ENCODE peak calls at places on chromosomes 5 and 9, in five cellular contexts. O is heart left ventricle, Z is right lobe of liver, B is cardiac muscle cell, Y is lower lobe of right lung. L is an unnamed sample.

GRCh38 chr9:116323012-116323411 is 169.4 kb downstream of the PAPPA start:
- DNase-seq in O (no peak), Z (no peak), B (no peak), Y (no peak), L (peak)

GRCh38 chr5:55226934-55227737 is at the start of gene MCIDAS:
- DNase-seq in O (peak), Z (peak), B (peak), Y (peak), L (peak)

GRCh38 chr5:169084775-169085566 is 216.0 kb downstream of the SLIT3 start:
- DNase-seq in O (no peak), Z (no peak), B (no peak), Y (no peak), L (no peak)

GRCh38 chr5:122500245-122501086 is 188.4 kb downstream of the SNCAIP start:
- DNase-seq in O (no peak), Z (no peak), B (peak), Y (no peak), L (peak)

GRCh38 chr9:13860019-13860418 is 453.9 kb downstream of the NFIB start:
- DNase-seq in O (no peak), Z (no peak), B (peak), Y (no peak), L (no peak)

GRCh38 chr5:82885657-82886389 is 191.4 kb downstream of the TMEM167A start:
- DNase-seq in O (no peak), Z (no peak), B (no peak), Y (no peak), L (peak)

GRCh38 chr5:171736976-171737848 is 48.4 kb upstream of the SMIM23 start:
- DNase-seq in O (no peak), Z (peak), B (peak), Y (peak), L (peak)

GRCh38 chr5:759111-759741 is 25.3 kb downstream of the ZDHHC11B start:
- DNase-seq in O (peak), Z (no peak), B (peak), Y (peak), L (peak)

GRCh38 chr9:93223241-93224180 is 39.6 kb downstream of the WNK2 start:
- DNase-seq in O (peak), Z (no peak), B (peak), Y (no peak), L (peak)

GRCh38 chr5:57501414-57502321 is 19.1 kb upstream of the ACTBL2 start:
- DNase-seq in O (no peak), Z (no peak), B (peak), Y (no peak), L (no peak)

GRCh38 chr5:43193171-43193951 is 1.3 kb downstream of the NIM1K start:
- DNase-seq in O (no peak), Z (no peak), B (peak), Y (no peak), L (peak)

GRCh38 chr5:139642213-139642612 is 5.9 kb upstream of the CXXC5 start:
- DNase-seq in O (no peak), Z (peak), B (no peak), Y (no peak), L (no peak)

GRCh38 chr9:8428389-8428788 is 628.8 kb upstream of the DMAC1 start:
- DNase-seq in O (no peak), Z (no peak), B (peak), Y (no peak), L (no peak)

GRCh38 chr5:191036-191948 is at the start of gene LRRC14B:
- DNase-seq in O (peak), Z (peak), B (no peak), Y (peak), L (no peak)

GRCh38 chr9:123383512-123384170 is 27.6 kb downstream of the CRB2 start:
- DNase-seq in O (no peak), Z (no peak), B (no peak), Y (no peak), L (no peak)

GRCh38 chr9:89642789-89643188 is 38.0 kb downstream of the GADD45G start:
- DNase-seq in O (no peak), Z (no peak), B (no peak), Y (no peak), L (no peak)

GRCh38 chr5:99621772-99622681 is 693.2 kb upstream of the CHD1 start:
- DNase-seq in O (no peak), Z (no peak), B (no peak), Y (no peak), L (peak)

GRCh38 chr5:57450991-57451876 is 31.4 kb downstream of the ACTBL2 start:
- DNase-seq in O (no peak), Z (no peak), B (peak), Y (no peak), L (no peak)

GRCh38 chr9:13149454-13149853 is 130.0 kb downstream of the MPDZ start:
- DNase-seq in O (peak), Z (peak), B (no peak), Y (no peak), L (no peak)

GRCh38 chr5:124353016-124353415 is 393.4 kb downstream of the ZNF608 start:
- DNase-seq in O (no peak), Z (no peak), B (no peak), Y (no peak), L (no peak)

GRCh38 chr5:22593592-22593991 is 259.6 kb downstream of the CDH12 start:
- DNase-seq in O (no peak), Z (no peak), B (no peak), Y (no peak), L (no peak)

GRCh38 chr5:175466700-175467318 is 11.6 kb upstream of the SFXN1 start:
- DNase-seq in O (no peak), Z (no peak), B (peak), Y (no peak), L (peak)

GRCh38 chr9:95157491-95158151 is 159.9 kb downstream of the FANCC start:
- DNase-seq in O (no peak), Z (no peak), B (peak), Y (no peak), L (peak)

GRCh38 chr5:153900703-153901395 is 137.9 kb downstream of the FAM114A2 start:
- DNase-seq in O (no peak), Z (no peak), B (peak), Y (no peak), L (peak)

GRCh38 chr5:147464211-147464610 is 45.7 kb downstream of the DPYSL3 start:
- DNase-seq in O (no peak), Z (no peak), B (peak), Y (no peak), L (peak)

GRCh38 chr5:103498211-103498610 is 64.4 kb downstream of the NUDT12 start:
- DNase-seq in O (no peak), Z (no peak), B (no peak), Y (no peak), L (no peak)

GRCh38 chr9:92988215-92988731 is 41.0 kb downstream of the FGD3 start:
- DNase-seq in O (no peak), Z (no peak), B (no peak), Y (no peak), L (no peak)

GRCh38 chr5:117041926-117042595 is 467.4 kb upstream of the SEMA6A start:
- DNase-seq in O (no peak), Z (no peak), B (no peak), Y (no peak), L (no peak)

GRCh38 chr9:37747271-37747753 is 6.3 kb upstream of the TRMT10B start:
- DNase-seq in O (no peak), Z (peak), B (peak), Y (no peak), L (peak)

GRCh38 chr5:80961376-80962281 is 1.5 kb downstream of the RASGRF2 start:
- DNase-seq in O (no peak), Z (no peak), B (no peak), Y (no peak), L (no peak)

GRCh38 chr5:175772747-175773533 is 98.4 kb upstream of the CPLX2 start:
- DNase-seq in O (no peak), Z (no peak), B (no peak), Y (no peak), L (no peak)

GRCh38 chr9:68912561-68912960 is 101.4 kb downstream of the PRKACG start:
- DNase-seq in O (no peak), Z (no peak), B (no peak), Y (no peak), L (no peak)

GRCh38 chr5:135204151-135204600 is 170.1 kb upstream of the PITX1 start:
- DNase-seq in O (no peak), Z (no peak), B (peak), Y (no peak), L (peak)

GRCh38 chr5:135206862-135207261 is 172.8 kb upstream of the PITX1 start:
- DNase-seq in O (no peak), Z (no peak), B (no peak), Y (no peak), L (no peak)

GRCh38 chr5:135207866-135208265 is 173.8 kb upstream of the PITX1 start:
- DNase-seq in O (no peak), Z (no peak), B (no peak), Y (no peak), L (no peak)

GRCh38 chr5:135203593-135204036 is 169.6 kb upstream of the PITX1 start:
- DNase-seq in O (no peak), Z (no peak), B (no peak), Y (no peak), L (peak)

GRCh38 chr5:135205616-135206349 is 171.8 kb upstream of the PITX1 start:
- DNase-seq in O (no peak), Z (no peak), B (no peak), Y (no peak), L (no peak)
- H3K4me3 ChIP-seq in O (no peak), Z (no peak), B (no peak), Y (no peak), L (no peak)

DNA sequence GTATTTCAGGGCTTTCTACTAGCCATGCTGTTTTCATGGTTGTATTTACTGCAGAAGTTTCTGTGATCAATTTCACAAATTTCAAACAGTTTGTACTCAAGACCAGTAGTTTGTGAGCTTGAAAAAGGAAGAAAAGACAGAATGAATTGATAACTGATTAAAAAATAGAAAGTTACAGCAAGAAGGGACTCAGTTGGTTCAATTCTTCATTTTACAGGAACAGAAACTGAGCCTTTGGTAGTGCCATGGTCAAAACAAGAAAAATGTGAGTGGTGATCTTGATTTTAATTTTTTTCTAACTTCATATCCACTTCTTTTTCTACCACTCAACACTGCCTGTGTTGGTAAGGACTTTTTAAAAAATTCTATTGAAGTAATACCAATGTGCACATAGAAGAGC is 206.6 kb upstream of the NREP start:
- DNase-seq in O (no peak), Z (no peak), B (no peak), Y (no peak), L (no peak)
- H3K4me3 ChIP-seq in O (no peak), Z (no peak), B (no peak), Y (no peak), L (no peak)

GRCh38 chr9:130740218-130741023 is 46.8 kb downstream of the EXOSC2 start:
- DNase-seq in O (no peak), Z (no peak), B (no peak), Y (no peak), L (no peak)
- H3K4me3 ChIP-seq in O (no peak), Z (no peak), B (no peak), Y (no peak), L (no peak)

DNA sequence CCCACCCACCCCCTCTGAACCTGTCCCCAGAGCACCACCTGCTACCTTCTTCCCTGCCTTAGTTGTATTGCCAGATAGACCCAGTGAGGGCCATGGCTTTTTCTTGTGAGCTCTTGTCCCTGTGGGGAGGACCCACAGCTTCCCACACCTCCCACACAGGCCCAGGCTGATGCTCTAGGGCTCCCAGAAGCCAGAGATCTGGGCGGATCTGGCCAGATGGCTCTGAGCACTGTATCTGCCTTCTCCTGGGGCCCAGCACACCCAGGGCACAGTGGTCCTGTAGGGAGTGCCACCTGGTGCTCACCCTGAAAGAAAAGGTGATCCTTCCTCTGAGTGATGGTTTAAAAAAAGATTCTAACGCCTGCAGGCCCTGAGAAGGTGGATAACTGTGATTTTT is 131.7 kb downstream of the DAB2IP start:
- DNase-seq in O (no peak), Z (no peak), B (no peak), Y (no peak), L (no peak)
- H3K4me3 ChIP-seq in O (no peak), Z (no peak), B (no peak), Y (no peak), L (no peak)

GRCh38 chr5:172838151-172838875 is 4.3 kb downstream of the ERGIC1 start:
- DNase-seq in O (no peak), Z (no peak), B (no peak), Y (no peak), L (no peak)
- H3K4me3 ChIP-seq in O (no peak), Z (no peak), B (no peak), Y (peak), L (no peak)

GRCh38 chr5:173317091-173317685 is 11.0 kb downstream of the STC2 start:
- DNase-seq in O (no peak), Z (no peak), B (no peak), Y (no peak), L (no peak)

GRCh38 chr5:173317852-173318251 is 10.4 kb downstream of the STC2 start:
- DNase-seq in O (no peak), Z (no peak), B (no peak), Y (no peak), L (no peak)

GRCh38 chr5:173314166-173314952 is 13.9 kb downstream of the STC2 start:
- DNase-seq in O (no peak), Z (no peak), B (no peak), Y (no peak), L (peak)

GRCh38 chr5:173316463-173317020 is 11.7 kb downstream of the STC2 start:
- DNase-seq in O (no peak), Z (no peak), B (no peak), Y (no peak), L (no peak)

DNA sequence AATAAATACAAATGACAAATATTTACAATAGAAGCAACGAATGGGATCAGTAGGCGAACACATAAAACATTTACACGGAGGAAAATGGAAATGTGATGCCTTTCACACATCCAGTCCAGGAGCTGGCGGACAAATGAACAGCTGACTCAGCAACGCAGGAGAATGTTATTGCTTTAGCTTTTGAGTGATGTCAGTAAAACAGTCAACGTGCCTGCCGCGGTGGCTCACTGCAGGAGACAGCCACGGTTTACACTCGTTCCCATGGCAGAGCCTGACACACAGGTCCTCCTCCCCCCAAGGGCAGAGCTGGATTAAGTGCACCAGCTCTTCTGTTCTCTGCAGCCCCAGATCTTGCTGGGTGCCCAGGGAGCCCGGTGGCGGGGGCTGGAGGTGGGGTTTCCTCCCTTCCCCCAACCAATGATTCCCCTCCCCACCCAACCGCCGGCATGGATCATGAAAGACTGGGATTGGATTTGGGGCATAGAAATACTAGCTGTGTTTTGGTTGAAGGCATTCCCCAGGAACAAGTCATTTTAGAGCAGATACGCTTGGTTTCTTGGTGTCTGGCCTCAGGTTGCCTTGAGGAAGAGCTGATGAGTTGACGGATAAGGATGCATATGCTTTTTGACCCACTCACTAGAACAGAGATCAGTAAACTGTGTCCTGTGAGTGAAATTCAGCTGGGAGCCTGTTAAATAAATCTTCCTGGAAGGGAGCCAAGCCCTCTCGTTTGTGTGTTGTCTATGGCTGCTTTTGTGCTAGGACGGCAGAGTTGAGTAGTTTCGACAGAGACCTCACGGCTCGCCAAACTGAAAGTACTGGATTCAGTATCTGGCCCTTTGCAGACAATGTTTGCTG is 12.5 kb downstream of the STC2 start:
- DNase-seq in O (no peak), Z (no peak), B (peak), Y (no peak), L (peak)
- H3K4me3 ChIP-seq in O (peak), Z (no peak), B (no peak), Y (peak), L (peak)

GRCh38 chr5:170228756-170229459 is 3.9 kb upstream of the C5orf58 start:
- DNase-seq in O (no peak), Z (no peak), B (no peak), Y (no peak), L (no peak)

GRCh38 chr5:170235881-170236864 is 3.4 kb downstream of the C5orf58 start:
- DNase-seq in O (no peak), Z (no peak), B (no peak), Y (no peak), L (no peak)

GRCh38 chr5:170238456-170238855 is 5.7 kb downstream of the C5orf58 start:
- DNase-seq in O (no peak), Z (no peak), B (no peak), Y (no peak), L (no peak)

GRCh38 chr5:170233358-170233892 is 640 bp downstream of the C5orf58 start:
- DNase-seq in O (no peak), Z (no peak), B (no peak), Y (no peak), L (no peak)

DNA sequence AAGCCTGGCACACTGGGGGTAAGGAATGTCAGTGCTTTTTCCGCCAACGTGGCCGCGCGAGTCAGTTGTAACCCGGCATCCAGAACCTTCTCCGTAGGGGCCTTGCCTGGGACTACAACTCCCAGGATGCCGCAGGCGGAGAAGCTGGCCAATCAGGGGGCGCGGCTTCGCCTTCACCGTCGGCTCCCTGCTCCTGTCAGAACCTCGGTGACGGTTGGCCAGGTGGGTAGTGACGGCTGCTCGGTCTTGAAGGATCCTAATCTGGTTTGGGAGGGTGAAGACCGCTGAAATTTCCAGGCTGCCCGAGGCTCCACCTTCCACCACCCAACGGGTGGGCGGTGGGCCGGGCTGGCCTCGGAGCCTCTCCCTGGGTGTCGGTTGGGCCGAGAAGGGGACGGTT is at the start of gene C5orf58:
- DNase-seq in O (no peak), Z (no peak), B (no peak), Y (no peak), L (no peak)
- H3K4me3 ChIP-seq in O (no peak), Z (no peak), B (no peak), Y (no peak), L (no peak)

GRCh38 chr9:134405527-134405926 is 79.3 kb downstream of the RXRA start:
- DNase-seq in O (no peak), Z (no peak), B (no peak), Y (peak), L (no peak)

GRCh38 chr9:134406366-134407122 is 80.3 kb downstream of the RXRA start:
- DNase-seq in O (no peak), Z (no peak), B (no peak), Y (no peak), L (peak)

GRCh38 chr9:134408389-134408788 is 82.1 kb downstream of the RXRA start:
- DNase-seq in O (no peak), Z (peak), B (no peak), Y (no peak), L (no peak)

GRCh38 chr9:134408939-134409737 is 82.9 kb downstream of the RXRA start:
- DNase-seq in O (no peak), Z (peak), B (no peak), Y (no peak), L (no peak)

DNA sequence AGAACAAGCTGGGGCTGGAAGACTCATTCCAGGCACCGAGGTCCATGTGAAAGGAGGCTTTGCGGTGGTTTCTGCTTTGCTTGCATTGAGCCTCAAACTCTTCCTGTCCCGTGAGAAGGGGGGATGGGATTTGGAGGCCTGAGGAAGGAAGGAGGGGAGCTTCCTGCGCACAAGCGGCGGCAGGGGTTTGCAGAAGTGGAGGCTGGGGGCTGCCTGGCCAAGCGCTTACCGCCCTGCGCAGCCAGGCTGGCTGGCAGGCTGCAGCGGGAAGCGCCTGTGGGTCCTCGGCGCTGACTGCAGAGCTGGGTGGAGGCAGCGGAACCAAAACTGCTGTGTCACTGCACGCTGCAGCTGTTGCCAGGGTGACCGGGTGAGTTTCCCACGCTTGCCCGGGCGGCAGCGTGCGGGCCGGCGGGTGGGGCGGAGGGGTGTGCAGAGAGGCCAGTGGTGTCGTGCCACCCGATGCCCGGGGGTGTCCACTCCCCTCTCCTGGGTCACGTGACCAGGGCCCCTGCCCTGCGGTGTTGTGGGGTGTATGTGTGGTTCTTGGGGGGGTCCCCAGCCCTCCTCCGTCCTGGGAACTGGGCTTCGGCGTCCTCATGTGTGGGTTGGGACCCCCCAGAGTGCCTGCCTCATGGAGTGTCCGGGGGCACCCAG is 81.0 kb downstream of the RXRA start:
- DNase-seq in O (peak), Z (peak), B (peak), Y (peak), L (peak)
- H3K4me3 ChIP-seq in O (peak), Z (no peak), B (no peak), Y (peak), L (peak)

L was measured in GM23248.